ENCODE peak calls at places on chromosomes 2 and 18, in four cellular contexts. I is neural progenitor cell, F is GM23248, V is SJSA1. O is an unnamed sample. For H3K36me3, the result is how much of the 10 kb centered on the place peaks cover.

GRCh38 chr2:149456285-149456684 is 125.9 kb downstream of the LYPD6 start:
- DNase-seq in F (no peak), I (no peak), V (no peak), O (no peak)

GRCh38 chr2:29766191-29766590 is 155.2 kb downstream of the ALK start:
- DNase-seq in F (peak), V (no peak), I (no peak), O (no peak)

GRCh38 chr2:636649-637405 is 40.4 kb downstream of the TMEM18 start:
- DNase-seq in I (peak), V (peak), F (peak), O (peak)

GRCh38 chr2:216987176-216987809 is 127.4 kb upstream of the TNP1 start:
- DNase-seq in V (no peak), F (no peak), I (no peak), O (no peak)

GRCh38 chr2:119960821-119961220 is 52.1 kb upstream of the EPB41L5 start:
- DNase-seq in I (no peak), F (peak), V (no peak), O (no peak)

GRCh38 chr2:30225131-30225762 is 6.1 kb upstream of the LBH start:
- DNase-seq in V (peak), I (peak), F (peak), O (peak)

GRCh38 chr18:79543861-79544385 is 135.7 kb upstream of the CTDP1 start:
- DNase-seq in F (no peak), V (no peak), I (no peak), O (no peak)

GRCh38 chr2:213443952-213444351 is 159.7 kb downstream of the SPAG16 start:
- DNase-seq in F (no peak), V (no peak), I (no peak), O (no peak)

GRCh38 chr2:232898592-232899541 is 28.8 kb downstream of the SNORC start:
- DNase-seq in F (peak), V (no peak), I (no peak), O (no peak)

GRCh38 chr2:235903803-235904637 is 264.2 kb downstream of the GBX2 start:
- DNase-seq in I (peak), V (no peak), F (no peak), O (no peak)

GRCh38 chr18:9132628-9133027 is 4.0 kb upstream of the ANKRD12 start:
- DNase-seq in V (no peak), F (no peak), I (no peak), O (no peak)

GRCh38 chr2:230230087-230230486 is 4.6 kb downstream of the SP140 start:
- DNase-seq in F (peak), I (no peak), V (peak), O (no peak)

GRCh38 chr2:161171595-161171929 is 11.3 kb downstream of the TANK start:
- DNase-seq in F (peak), V (no peak), I (no peak), O (no peak)

GRCh38 chr2:16187517-16187887 is 247.2 kb downstream of the MYCN start:
- DNase-seq in I (no peak), F (no peak), V (no peak), O (no peak)

GRCh38 chr18:43855376-43855775 is 578.1 kb upstream of the SYT4 start:
- DNase-seq in V (no peak), I (peak), F (no peak), O (no peak)

GRCh38 chr2:8669157-8669852 is 12.6 kb upstream of the ID2 start:
- DNase-seq in V (no peak), I (no peak), F (peak), O (no peak)

GRCh38 chr2:43088148-43089073 is 138.0 kb downstream of the ZFP36L2 start:
- DNase-seq in V (peak), I (no peak), F (no peak), O (no peak)

GRCh38 chr2:10303634-10304378 is 1.1 kb downstream of the HPCAL1 start:
- DNase-seq in F (peak), I (peak), V (peak), O (no peak)

GRCh38 chr18:12057419-12058039 is 36.1 kb upstream of the ANKRD62 start:
- DNase-seq in V (no peak), I (no peak), F (no peak), O (no peak)

GRCh38 chr2:196481323-196481695 is 158.2 kb upstream of the CCDC150 start:
- DNase-seq in I (no peak), F (peak), V (no peak), O (peak)

GRCh38 chr2:140586379-140586778 is 1544.4 kb downstream of the LRP1B start:
- DNase-seq in V (peak), I (peak), F (peak), O (no peak)

GRCh38 chr2:151973901-151974199 is 125.0 kb downstream of the CACNB4 start:
- DNase-seq in F (peak), V (no peak), I (peak), O (no peak)

GRCh38 chr2:136670-137069 is 90.4 kb upstream of the FAM110C start:
- DNase-seq in F (no peak), I (no peak), V (no peak), O (no peak)

GRCh38 chr2:178068823-178069454 is 3.6 kb downstream of the PDE11A start:
- DNase-seq in I (no peak), V (no peak), F (no peak), O (no peak)

GRCh38 chr18:62663731-62664336 is 51.5 kb upstream of the PHLPP1 start:
- DNase-seq in V (peak), I (no peak), F (peak), O (peak)

GRCh38 chr18:5397102-5397501 is 101.6 kb upstream of the ZBTB14 start:
- DNase-seq in F (no peak), V (no peak), I (no peak), O (no peak)

GRCh38 chr2:195662138-195662537 is 5.1 kb downstream of the SLC39A10 start:
- DNase-seq in F (no peak), I (no peak), V (no peak), O (no peak)

GRCh38 chr18:27871731-27872130 is 305.2 kb downstream of the CDH2 start:
- DNase-seq in V (no peak), F (no peak), I (no peak), O (no peak)

GRCh38 chr18:44198296-44199284 is 482.1 kb upstream of the SETBP1 start:
- DNase-seq in V (no peak), I (no peak), F (peak), O (no peak)

GRCh38 chr2:68766378-68766845 is 31.8 kb downstream of the ARHGAP25 start:
- DNase-seq in I (no peak), V (no peak), F (no peak), O (no peak)

GRCh38 chr2:74515271-74516069 is 1.2 kb downstream of the TLX2 start:
- DNase-seq in V (no peak), I (peak), F (peak), O (no peak)

GRCh38 chr2:70790079-70790963 is at the start of gene FIGLA:
- DNase-seq in I (peak), V (no peak), F (no peak), O (no peak)

GRCh38 chr2:39435254-39435653 is 1.8 kb downstream of the MAP4K3 start:
- DNase-seq in I (peak), V (no peak), F (peak), O (no peak)

GRCh38 chr18:35436076-35436649 is 59.0 kb upstream of the ZNF396 start:
- DNase-seq in F (no peak), I (no peak), V (no peak), O (no peak)

GRCh38 chr2:53475766-53476165 is 291.8 kb upstream of the CHAC2 start:
- DNase-seq in I (no peak), V (no peak), F (peak), O (no peak)

DNA sequence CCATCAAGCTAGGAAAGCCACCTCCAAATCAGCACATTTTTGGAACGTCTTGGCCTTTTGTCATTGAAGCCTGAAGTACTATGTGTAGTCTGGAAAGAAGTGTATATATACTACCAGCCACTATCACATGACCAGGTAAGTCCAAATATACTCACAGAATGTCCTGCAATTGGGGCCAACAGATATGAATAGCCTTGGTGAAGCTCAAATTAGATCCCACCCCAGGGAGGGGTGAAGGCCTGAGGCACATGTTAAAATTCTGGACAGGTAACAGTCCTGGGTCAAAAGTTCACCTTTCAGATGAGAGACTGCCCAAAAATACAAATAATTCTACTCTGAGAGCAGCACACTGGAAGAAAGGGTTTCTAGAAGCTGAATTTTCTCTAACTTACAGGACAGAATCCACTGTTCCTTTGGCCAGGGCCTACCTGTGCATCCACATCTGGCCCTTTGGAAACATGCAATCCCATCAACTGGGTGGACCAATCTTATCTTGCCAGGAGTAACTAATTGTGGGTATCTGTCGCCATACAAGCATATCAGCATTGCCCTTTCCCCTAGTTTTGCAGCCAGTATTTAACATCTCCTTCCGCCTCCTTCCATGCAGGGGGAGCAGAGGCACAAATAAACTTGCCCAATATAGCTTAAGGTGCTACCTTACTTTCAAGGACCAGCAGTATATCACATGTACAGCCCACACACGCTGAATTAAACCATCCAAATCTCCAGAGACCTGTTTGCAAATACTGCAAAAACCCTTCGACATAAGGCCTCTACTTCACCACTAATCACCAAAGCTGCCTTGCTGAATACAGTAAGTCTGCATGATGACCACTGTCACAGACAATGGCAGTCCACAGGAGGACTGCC is 67.8 kb downstream of the EIF5B start:
- DNase-seq in I (no peak), V (no peak), F (no peak), O (no peak)
- H3K36me3 ChIP-seq in I (under half), V (half or more), F (half or more), O (under half)

GRCh38 chr18:48310353-48310752 is 98.8 kb downstream of the ZBTB7C start:
- DNase-seq in V (no peak), F (no peak), I (no peak), O (no peak)

GRCh38 chr18:48314694-48315093 is 94.5 kb downstream of the ZBTB7C start:
- DNase-seq in I (peak), V (no peak), F (no peak), O (no peak)

GRCh38 chr18:48313803-48314202 is 95.4 kb downstream of the ZBTB7C start:
- DNase-seq in I (no peak), V (no peak), F (no peak), O (no peak)

GRCh38 chr18:48310999-48311398 is 98.2 kb downstream of the ZBTB7C start:
- DNase-seq in F (no peak), V (no peak), I (no peak), O (no peak)

GRCh38 chr18:48312066-48312465 is 97.1 kb downstream of the ZBTB7C start:
- DNase-seq in I (no peak), F (no peak), V (no peak), O (no peak)
- H3K4me3 ChIP-seq in I (no peak), F (no peak), V (no peak), O (no peak)

DNA sequence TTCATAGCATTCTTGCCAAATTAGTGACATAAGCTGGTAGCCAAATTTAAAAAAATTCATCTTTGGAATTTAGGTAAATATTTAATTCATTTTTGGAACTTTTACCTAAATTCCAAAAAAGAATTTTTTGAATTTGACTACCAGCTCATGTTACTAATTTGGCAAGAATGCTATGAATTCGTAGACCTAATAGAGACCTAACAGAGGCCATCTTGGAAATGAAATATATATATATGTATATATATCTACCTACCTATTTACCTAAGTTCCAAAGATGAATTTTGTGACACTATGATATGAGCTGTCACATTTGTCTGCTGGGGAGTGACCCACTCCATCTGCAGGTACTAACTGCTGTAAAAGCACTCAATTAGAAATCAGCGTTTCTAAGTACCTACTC is 65.6 kb downstream of the MYOM1 start:
- DNase-seq in V (no peak), F (no peak), I (no peak), O (no peak)
- H3K36me3 ChIP-seq in V (under half), F (under half), I (under half), O (under half)

DNA sequence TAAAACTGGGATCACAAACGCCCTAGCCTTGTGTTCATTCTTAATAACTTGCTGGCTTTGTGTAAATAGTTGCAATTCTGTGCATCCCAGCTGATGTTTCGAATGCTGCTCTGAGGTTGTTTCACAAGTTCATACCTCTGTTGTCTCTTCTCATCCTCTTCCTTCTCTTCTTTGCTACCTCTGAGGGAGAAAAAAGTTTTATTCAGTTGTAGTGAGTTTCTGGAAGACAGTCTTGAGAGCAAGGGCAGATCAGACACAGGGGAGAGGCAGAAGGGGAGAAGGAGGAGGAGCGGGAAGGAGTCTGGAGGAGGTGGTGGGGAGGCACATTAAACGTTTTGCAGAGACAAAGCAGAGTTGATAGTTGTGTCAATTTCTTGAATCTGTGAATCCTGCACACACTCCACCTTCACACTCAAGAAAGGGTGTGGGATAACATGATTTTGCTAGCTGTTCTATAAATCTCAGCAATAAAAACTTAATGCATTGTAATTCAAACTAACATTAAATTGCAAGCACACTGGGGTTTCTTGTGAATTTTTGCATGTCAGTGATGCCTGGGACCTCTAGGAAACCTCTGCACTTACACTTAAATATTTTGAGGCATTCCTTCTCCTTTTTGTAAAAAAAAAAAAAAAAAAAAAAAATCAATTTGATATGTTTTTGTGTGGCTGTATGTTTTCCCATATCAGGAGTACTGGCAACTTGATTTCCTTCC is 6.9 kb downstream of the MEIS1 start:
- DNase-seq in V (no peak), I (no peak), F (peak), O (no peak)
- H3K4me3 ChIP-seq in V (no peak), I (no peak), F (peak), O (peak)

GRCh38 chr2:184419744-184420143 is 178.6 kb upstream of the ZNF804A start:
- DNase-seq in I (no peak), F (no peak), V (no peak), O (no peak)
- H3K36me3 ChIP-seq in I (under half), F (under half), V (under half), O (under half)

DNA sequence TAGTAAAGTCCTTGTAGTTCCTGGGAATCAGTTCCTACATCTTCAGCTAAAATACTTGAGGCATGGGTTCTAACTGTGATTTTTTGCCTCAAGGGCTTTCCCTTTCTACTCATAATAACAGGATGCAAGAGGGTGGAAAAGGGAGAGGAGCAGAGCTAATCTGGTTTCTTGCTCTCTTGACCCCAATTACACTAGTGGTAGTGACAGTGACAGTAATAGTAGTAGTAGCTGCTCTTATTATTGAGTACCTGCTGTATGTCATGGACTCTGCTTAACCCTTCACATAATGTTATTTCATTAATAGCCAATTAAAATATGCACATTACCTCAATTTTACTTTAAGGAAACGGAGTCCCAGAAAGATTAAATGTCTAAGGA is 214.8 kb upstream of the HNRNPA3 start:
- DNase-seq in I (no peak), F (no peak), V (no peak), O (no peak)
- H3K4me3 ChIP-seq in I (no peak), F (no peak), V (no peak), O (no peak)

GRCh38 chr2:186641132-186641806 is 51.4 kb downstream of the ITGAV start:
- DNase-seq in F (no peak), I (no peak), V (peak), O (no peak)
- H3K36me3 ChIP-seq in F (under half), I (under half), V (half or more), O (under half)

GRCh38 chr2:181459646-181460045 is 2.5 kb downstream of the ITGA4 start:
- DNase-seq in I (no peak), F (peak), V (no peak), O (no peak)
- H3K4me3 ChIP-seq in I (no peak), F (peak), V (no peak), O (no peak)

O was measured in BJ.